ENCODE peak calls at places on chromosomes 6 and 20, in seven cellular contexts. S is substantia nigra; Y is BJ; Q is AG08395; F is AG09319; V is MCF 10A; H is activated T-helper 1 cell treated with anti-CD3 and anti-CD28 coated beads, Interleukin-2, amount 50 U/mL, for 16 hours. A is an unnamed sample.

GRCh38 chr6:81785340-81785739 is 32.9 kb upstream of the TENT5A start:
- DNase-seq in Q (no peak), H (no peak), F (no peak), S (no peak), V (no peak), Y (no peak), A (no peak)

GRCh38 chr20:9422335-9422734 is 92.1 kb upstream of the LAMP5 start:
- DNase-seq in S (no peak), F (no peak), H (no peak), V (no peak), Y (no peak), Q (no peak), A (no peak)

GRCh38 chr20:56715902-56716519 is 86.9 kb downstream of the TFAP2C start:
- DNase-seq in Y (no peak), S (no peak), H (no peak), F (no peak), V (no peak), Q (no peak), A (no peak)

GRCh38 chr6:79048611-79049010 is 29.4 kb downstream of the PHIP start:
- DNase-seq in F (no peak), S (no peak), H (no peak), Y (no peak), Q (peak), V (peak), A (no peak)

GRCh38 chr6:158605266-158605878 is 39.2 kb downstream of the DYNLT1 start:
- DNase-seq in Y (peak), Q (peak), F (peak), S (no peak), V (peak), H (no peak), A (peak)

GRCh38 chr6:21953831-21954801 is 342.7 kb downstream of the PRL start:
- DNase-seq in Q (peak), F (no peak), V (no peak), H (no peak), Y (no peak), S (no peak), A (no peak)

GRCh38 chr6:163878656-163879055 is 464.1 kb downstream of the QKI start:
- DNase-seq in F (no peak), H (no peak), V (no peak), Y (no peak), Q (no peak), S (no peak), A (no peak)

GRCh38 chr6:100322886-100323285 is 141.8 kb downstream of the SIM1 start:
- DNase-seq in Y (no peak), Q (no peak), H (no peak), V (no peak), S (no peak), F (no peak), A (no peak)

GRCh38 chr20:1383621-1384404 is 9.0 kb downstream of the FKBP1A start:
- DNase-seq in S (no peak), H (no peak), Q (no peak), F (no peak), Y (no peak), V (no peak), A (no peak)

GRCh38 chr20:24953621-24954133 is 4.6 kb downstream of the CST7 start:
- DNase-seq in F (no peak), S (no peak), H (no peak), Y (no peak), V (no peak), Q (no peak), A (no peak)

GRCh38 chr20:13458860-13459451 is 179.8 kb downstream of the TASP1 start:
- DNase-seq in S (no peak), Q (peak), F (peak), H (no peak), V (peak), Y (no peak), A (no peak)

GRCh38 chr6:22399693-22400092 is 102.9 kb upstream of the PRL start:
- DNase-seq in F (no peak), V (peak), H (no peak), S (no peak), Y (no peak), Q (peak), A (no peak)

GRCh38 chr6:93388070-93388469 is 31.3 kb downstream of the EPHA7 start:
- DNase-seq in H (no peak), V (no peak), Y (no peak), S (no peak), F (no peak), Q (no peak), A (no peak)

GRCh38 chr20:19522080-19522801 is 235.8 kb upstream of the RIN2 start:
- DNase-seq in Y (no peak), S (no peak), F (no peak), H (no peak), V (no peak), Q (no peak), A (no peak)

GRCh38 chr20:3744806-3745685 is 12.6 kb downstream of the HSPA12B start:
- DNase-seq in H (peak), V (peak), Y (no peak), Q (no peak), F (no peak), S (no peak), A (peak)

GRCh38 chr6:39360378-39360777 is 37.9 kb upstream of the KCNK16 start:
- DNase-seq in V (no peak), H (no peak), F (no peak), Y (no peak), Q (no peak), S (no peak), A (no peak)